ENCODE peak calls at places on chromosomes 1 and 21, in four cellular contexts. A is stomach, E is WERI-Rb-1, Z is MM.1S. N is an unnamed sample.
A peak's percentile ranks its signal among the peaks of the same experiment; 100 is the strongest.

GRCh38 chr1:156387899-156388813 is 19.1 kb downstream of the RHBG start:
- DNase-seq in E (no peak), Z (peak; percentile 25), A (no peak), N (no peak)

GRCh38 chr21:44994016-44994365 is 54.2 kb downstream of the SLX9 start:
- DNase-seq in E (no peak), A (no peak), Z (no peak), N (no peak)

GRCh38 chr1:1171551-1172340 is 1.9 kb upstream of the TTLL10 start:
- DNase-seq in E (no peak), Z (no peak), A (no peak), N (peak; percentile 70)

GRCh38 chr1:21614419-21615115 is 54.6 kb downstream of the RAP1GAP start:
- DNase-seq in E (no peak), Z (peak; percentile 18), A (no peak), N (no peak)

GRCh38 chr1:162026906-162027305 is 3.2 kb upstream of the OLFML2B start:
- DNase-seq in Z (no peak), A (no peak), E (no peak), N (no peak)

GRCh38 chr1:193190096-193190744 is 3.8 kb upstream of the B3GALT2 start:
- DNase-seq in E (no peak), Z (peak; percentile 31), A (no peak), N (peak; percentile 4)

GRCh38 chr1:203267347-203267846 is 37.9 kb upstream of the BTG2 start:
- DNase-seq in Z (peak; percentile 96), A (peak; percentile 88), E (peak; percentile 96), N (peak; percentile 87)

GRCh38 chr1:32106663-32107273 is 1.1 kb upstream of the KPNA6 start:
- DNase-seq in Z (no peak), A (no peak), E (no peak), N (no peak)

GRCh38 chr1:8718878-8719361 is 98.5 kb downstream of the RERE start:
- DNase-seq in Z (no peak), A (no peak), E (no peak), N (no peak)

GRCh38 chr1:17297991-17298390 is 10.0 kb upstream of the PADI4 start:
- DNase-seq in A (no peak), E (no peak), Z (no peak), N (no peak)

GRCh38 chr21:15857740-15858139 is 128.0 kb downstream of the USP25 start:
- DNase-seq in E (no peak), Z (no peak), A (no peak), N (no peak)
- TF ChIP-seq CTCF in E (no peak), Z (no peak), A (no peak), N (no peak)

DNA sequence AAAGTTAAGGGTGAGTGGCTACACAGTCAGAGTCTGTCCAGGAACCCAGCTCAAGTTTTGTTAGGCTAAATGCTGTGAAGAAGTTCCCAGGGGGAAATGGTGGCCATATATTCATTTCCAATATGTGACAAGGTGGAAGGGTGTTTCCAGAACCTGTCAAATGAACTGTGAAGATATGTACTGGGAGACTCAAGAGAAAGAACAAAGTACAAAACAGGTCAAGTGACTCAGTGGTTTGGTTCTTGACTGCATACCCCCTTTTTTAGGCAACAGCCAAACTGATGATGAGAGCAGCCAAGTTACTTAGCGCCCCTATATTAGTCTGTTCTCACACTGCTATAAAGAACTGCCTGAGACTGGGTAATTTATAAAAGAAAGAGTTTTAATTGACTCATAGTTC is 18.6 kb upstream of the FBXO28 start:
- DNase-seq in A (no peak), Z (no peak), E (no peak), N (no peak)
- TF ChIP-seq CTCF in A (no peak), Z (no peak), E (no peak), N (no peak)

GRCh38 chr1:25837253-25837875 is 17.6 kb downstream of the MTFR1L start:
- DNase-seq in A (no peak), Z (no peak), E (no peak), N (no peak)
- TF ChIP-seq CTCF in A (peak; percentile 35), Z (peak; percentile 42), E (peak; percentile 50), N (peak; percentile 20)

GRCh38 chr21:38311765-38312164 is 55.0 kb downstream of the KCNJ15 start:
- DNase-seq in Z (no peak), A (no peak), E (no peak), N (no peak)

GRCh38 chr21:38310619-38311018 is 53.8 kb downstream of the KCNJ15 start:
- DNase-seq in A (no peak), E (no peak), Z (no peak), N (no peak)

GRCh38 chr21:38312822-38313221 is 56.0 kb downstream of the KCNJ15 start:
- DNase-seq in Z (no peak), A (no peak), E (no peak), N (no peak)

GRCh38 chr21:38308785-38309119 is 52.0 kb downstream of the KCNJ15 start:
- DNase-seq in Z (no peak), A (no peak), E (no peak), N (no peak)

DNA sequence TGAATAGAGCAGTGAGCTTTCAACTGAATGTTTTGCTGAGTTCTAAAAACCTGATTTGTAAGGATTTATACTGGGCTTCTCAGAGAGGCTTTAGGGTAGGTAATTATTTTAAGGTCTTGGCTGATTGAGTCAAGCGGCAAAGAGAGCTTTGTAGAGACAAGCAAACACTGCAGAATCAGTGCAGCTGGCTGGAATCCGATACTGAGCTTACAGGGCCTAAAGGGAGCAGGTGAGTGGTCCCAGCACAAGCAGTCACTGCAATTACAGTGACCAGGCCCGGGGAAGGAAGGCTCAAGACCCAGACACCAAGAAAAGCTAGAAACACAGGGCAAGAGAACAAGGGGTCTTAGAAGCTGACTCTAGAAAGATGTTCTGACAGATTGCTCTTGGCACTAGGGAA is 54.3 kb downstream of the KCNJ15 start:
- DNase-seq in E (peak; percentile 23), Z (no peak), A (no peak), N (no peak)
- TF ChIP-seq CTCF in E (no peak), Z (no peak), A (no peak), N (no peak)

GRCh38 chr1:52368383-52369172 is 2.6 kb upstream of the CC2D1B start:
- DNase-seq in Z (peak; percentile 81), E (no peak), A (peak; percentile 69), N (peak; percentile 78)
- TF ChIP-seq CTCF in Z (peak; percentile 33), E (no peak), A (no peak), N (no peak)

GRCh38 chr1:113876181-113876580 is 4.7 kb upstream of the PTPN22 start:
- DNase-seq in A (no peak), Z (no peak), E (no peak), N (no peak)

GRCh38 chr1:113872219-113872934 is 865 bp upstream of the PTPN22 start:
- DNase-seq in Z (peak; percentile 7), A (no peak), E (no peak), N (no peak)

GRCh38 chr1:113875714-113876113 is 4.2 kb upstream of the PTPN22 start:
- DNase-seq in E (no peak), Z (no peak), A (no peak), N (no peak)

GRCh38 chr1:113871597-113872113 is at the start of gene PTPN22:
- DNase-seq in Z (peak; percentile 58), A (peak; percentile 50), E (no peak), N (peak; percentile 67)

DNA sequence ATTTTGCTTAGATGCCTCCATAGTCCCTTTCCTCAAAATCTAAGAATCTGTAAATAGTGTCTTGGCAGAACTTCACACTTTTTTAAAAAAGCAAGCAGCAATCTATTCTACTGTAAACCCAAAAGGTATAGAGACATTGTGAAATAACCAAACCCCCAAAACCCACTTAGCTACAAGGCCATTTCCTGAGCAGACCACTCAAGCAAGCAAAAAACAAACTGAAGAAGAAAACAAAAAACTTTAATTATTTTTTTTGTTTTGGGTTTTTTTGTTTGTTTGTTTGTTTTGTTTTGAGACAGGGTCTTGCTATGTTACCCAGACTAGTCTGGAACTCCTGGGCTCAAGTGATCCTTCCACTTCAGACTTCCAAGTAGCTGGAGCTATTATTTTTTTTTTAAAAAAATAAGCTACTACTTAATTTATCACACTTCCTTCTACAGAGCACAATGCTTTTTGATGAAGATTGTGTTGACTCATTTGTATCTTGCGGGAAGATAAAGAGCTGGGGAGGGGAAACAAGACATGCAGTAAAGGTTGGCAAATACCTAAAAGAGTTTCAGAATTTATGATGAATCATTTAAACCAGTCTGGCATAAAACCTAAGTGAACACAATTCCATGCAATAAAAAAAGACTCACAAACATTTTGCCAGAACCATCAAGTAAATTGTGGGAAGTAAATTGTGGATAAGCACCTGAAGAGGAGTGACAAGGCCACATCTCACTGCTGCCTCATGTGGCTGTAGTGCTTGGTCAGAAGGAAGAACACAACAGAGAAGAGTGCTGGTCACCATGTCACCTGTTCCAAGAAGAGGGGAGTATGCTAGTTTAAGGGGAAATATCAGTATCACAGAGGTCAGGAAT is 2.7 kb upstream of the PTPN22 start:
- DNase-seq in E (peak; percentile 16), A (no peak), Z (no peak), N (no peak)
- TF ChIP-seq CTCF in E (peak; percentile 52), A (no peak), Z (peak; percentile 20), N (peak; percentile 51)

GRCh38 chr1:43054961-43055360 is 96.3 kb upstream of the SLC2A1 start:
- DNase-seq in A (no peak), Z (no peak), E (no peak), N (no peak)
- TF ChIP-seq CTCF in A (no peak), Z (no peak), E (no peak), N (no peak)